ENCODE peak calls at places on chromosomes 1 and 21, in four cellular contexts. D is EL, C is GM12892, O is lower lobe of right lung. U is an unnamed sample.

GRCh38 chr1:213277036-213277435 is 226.0 kb downstream of the RPS6KC1 start:
- DNase-seq in C (no peak), O (no peak), D (no peak), U (no peak)

GRCh38 chr1:236164273-236164672 is 21.9 kb downstream of the GPR137B start:
- DNase-seq in D (no peak), C (no peak), O (no peak), U (no peak)

GRCh38 chr1:22562584-22563551 is at the start of gene EPHA8:
- DNase-seq in D (no peak), C (no peak), O (no peak), U (no peak)

GRCh38 chr1:24862775-24863483 is 67.1 kb downstream of the RUNX3 start:
- DNase-seq in C (no peak), O (no peak), D (no peak), U (no peak)

GRCh38 chr21:34037446-34037845 is 35.9 kb upstream of the MRPS6 start:
- DNase-seq in C (no peak), D (peak), O (no peak), U (no peak)

GRCh38 chr1:118250232-118250631 is 65.2 kb upstream of the SPAG17 start:
- DNase-seq in D (no peak), C (no peak), O (no peak), U (no peak)

GRCh38 chr1:59007429-59007819 is 223.6 kb upstream of the JUN start:
- DNase-seq in C (no peak), O (no peak), D (no peak), U (no peak)

GRCh38 chr1:2535455-2535854 is 5.4 kb upstream of the HES5 start:
- DNase-seq in C (no peak), D (no peak), O (no peak), U (no peak)

GRCh38 chr1:212699839-212700596 is at the start of gene BATF3:
- DNase-seq in O (peak), C (no peak), D (peak), U (no peak)

GRCh38 chr21:25457411-25457810 is 149.9 kb downstream of the MRPL39 start:
- DNase-seq in D (peak), O (no peak), C (no peak), U (no peak)

GRCh38 chr1:6807782-6808181 is 22.5 kb downstream of the CAMTA1 start:
- DNase-seq in C (no peak), D (no peak), O (no peak), U (no peak)

GRCh38 chr1:231850786-231851185 is 224.2 kb downstream of the DISC1 start:
- DNase-seq in O (no peak), D (no peak), C (no peak), U (no peak)

GRCh38 chr1:8421721-8422120 is 103.8 kb downstream of the SLC45A1 start:
- DNase-seq in O (no peak), D (peak), C (no peak), U (no peak)

GRCh38 chr1:45887156-45887842 is 83.9 kb downstream of the MAST2 start:
- DNase-seq in C (no peak), D (no peak), O (no peak), U (no peak)

GRCh38 chr1:27435566-27436203 is 43.3 kb downstream of the GPR3 start:
- DNase-seq in C (no peak), D (no peak), O (no peak), U (no peak)

GRCh38 chr1:18816808-18817207 is 42.7 kb downstream of the TAS1R2 start:
- DNase-seq in O (no peak), C (no peak), D (peak), U (no peak)

GRCh38 chr1:87084247-87084836 is 169.9 kb downstream of the HS2ST1 start:
- DNase-seq in C (no peak), O (no peak), D (peak), U (no peak)

GRCh38 chr1:232906441-232906840 is 44.0 kb upstream of the NTPCR start:
- DNase-seq in D (no peak), O (no peak), C (no peak), U (no peak)

GRCh38 chr1:205998457-205999241 is 4.5 kb downstream of the RAB7B start:
- DNase-seq in D (no peak), O (no peak), C (no peak), U (no peak)

GRCh38 chr1:2479618-2480017 is 3.5 kb downstream of the PLCH2 start:
- DNase-seq in O (no peak), D (no peak), C (no peak), U (no peak)

GRCh38 chr21:37294674-37295073 is 27.5 kb upstream of the VPS26C start:
- DNase-seq in O (no peak), D (no peak), C (no peak), U (no peak)

GRCh38 chr1:43525995-43526394 is 4.7 kb upstream of the PTPRF start:
- DNase-seq in D (peak), O (no peak), C (no peak), U (peak)

GRCh38 chr1:223657978-223658377 is 7.5 kb downstream of the CAPN8 start:
- DNase-seq in D (no peak), C (no peak), O (no peak), U (no peak)